ENCODE peak calls at places on chromosome 2, in six cellular contexts. Z is stimulated activated CD8-positive, alpha-beta memory T cell treated with anti-CD3 and anti-CD28 coated beads, Interleukin-15, amount 100 ng/mL, for 24 hours; T is HTR-8/SVneo; D is activated CD8-positive, alpha-beta memory T cell treated with anti-CD3 and anti-CD28 coated beads for 24 hours; E is T-helper 2 cell; J is Calu3. Y is an unnamed sample.

GRCh38 chr2:86037795-86038192 is 67.9 kb downstream of the POLR1A start:
- DNase-seq in Z (no peak), T (no peak), D (no peak), E (no peak), J (no peak), Y (no peak)

GRCh38 chr2:202643012-202643858 is 8.5 kb downstream of the FAM117B start:
- DNase-seq in Z (no peak), T (no peak), D (no peak), E (no peak), J (no peak), Y (no peak)

GRCh38 chr2:74548919-74549684 is 4.6 kb downstream of the LOXL3 start:
- DNase-seq in Z (no peak), T (no peak), D (no peak), E (no peak), J (peak; percentile 76), Y (peak; percentile 76)

GRCh38 chr2:227183657-227184367 is 19.4 kb downstream of the COL4A3 start:
- DNase-seq in Z (no peak), T (no peak), D (no peak), E (no peak), J (peak; percentile 67), Y (no peak)

GRCh38 chr2:2647156-2647555 is 316.1 kb upstream of the MYT1L start:
- DNase-seq in Z (no peak), T (peak; percentile 37), D (no peak), E (no peak), J (no peak), Y (peak; percentile 61)

GRCh38 chr2:44537264-44537663 is 175.5 kb downstream of the CAMKMT start:
- DNase-seq in Z (no peak), T (no peak), D (no peak), E (no peak), J (no peak), Y (no peak)

GRCh38 chr2:233399306-233400225 is 45.3 kb downstream of the DGKD start:
- DNase-seq in Z (no peak), T (no peak), D (peak; percentile 70), E (no peak), J (no peak), Y (no peak)

GRCh38 chr2:12244070-12244469 is 472.7 kb upstream of the TRIB2 start:
- DNase-seq in Z (no peak), T (no peak), D (no peak), E (no peak), J (no peak), Y (peak; percentile 4)

GRCh38 chr2:236449167-236449586 is 120.4 kb upstream of the ACKR3 start:
- DNase-seq in Z (no peak), T (no peak), D (no peak), E (no peak), J (peak; percentile 43), Y (peak; percentile 36)

GRCh38 chr2:136764397-136765255 is 719 bp upstream of the THSD7B start:
- DNase-seq in Z (no peak), T (no peak), D (no peak), E (no peak), J (no peak), Y (no peak)